ENCODE peak calls at places on chromosomes 6 and 20, in eight cellular contexts. R, D, U, W, V, J, O and I are unnamed samples.

GRCh38 chr20:48760403-48760889 is 67.4 kb downstream of the PREX1 start:
- DNase-seq in R (no peak), D (peak; percentile 86), U (peak; percentile 51), W (no peak), V (no peak), J (no peak), O (no peak), I (peak; percentile 61)

GRCh38 chr6:38524436-38525145 is 115.1 kb downstream of the BTBD9 start:
- DNase-seq in R (no peak), D (peak; percentile 74), U (peak; percentile 18), W (no peak), V (no peak), J (no peak), O (no peak), I (no peak)

GRCh38 chr6:109453594-109454482 is 1.7 kb downstream of the MICAL1 start:
- DNase-seq in R (no peak), D (no peak), U (peak; percentile 54), W (no peak), V (peak; percentile 66), J (no peak), O (no peak), I (no peak)

GRCh38 chr6:56890683-56891429 is 64.1 kb upstream of the BEND6 start:
- DNase-seq in R (no peak), D (peak; percentile 71), U (peak; percentile 96), W (no peak), V (no peak), J (peak; percentile 30), O (no peak), I (peak; percentile 56)

GRCh38 chr20:20969701-20970100 is 136.5 kb downstream of the LINC00237 start:
- DNase-seq in R (no peak), D (no peak), U (no peak), W (no peak), V (no peak), J (no peak), O (no peak), I (no peak)

GRCh38 chr6:111175135-111175534 is 87.8 kb downstream of the SLC16A10 start:
- DNase-seq in R (no peak), D (no peak), U (no peak), W (no peak), V (no peak), J (no peak), O (no peak), I (no peak)

GRCh38 chr6:100881707-100882040 is 545 bp upstream of the ASCC3 start:
- DNase-seq in R (peak; percentile 4), D (no peak), U (peak; percentile 40), W (no peak), V (no peak), J (no peak), O (no peak), I (peak; percentile 8)

GRCh38 chr6:140445474-140446004 is 1071.1 kb upstream of the CITED2 start:
- DNase-seq in R (no peak), D (peak; percentile 48), U (peak; percentile 60), W (no peak), V (no peak), J (no peak), O (peak; percentile 24), I (no peak)

GRCh38 chr20:38961530-38962043 is 557 bp upstream of the DHX35 start:
- DNase-seq in R (peak; percentile 15), D (no peak), U (no peak), W (no peak), V (no peak), J (no peak), O (peak; percentile 37), I (peak; percentile 10)

GRCh38 chr20:31972481-31973386 is 4.8 kb downstream of the XKR7 start:
- DNase-seq in R (peak; percentile 78), D (no peak), U (peak; percentile 21), W (no peak), V (no peak), J (no peak), O (peak; percentile 55), I (no peak)

GRCh38 chr6:116682334-116682712 is 1.3 kb downstream of the KPNA5 start:
- DNase-seq in R (peak; percentile 19), D (peak; percentile 16), U (peak; percentile 56), W (no peak), V (peak; percentile 17), J (peak; percentile 26), O (no peak), I (no peak)

GRCh38 chr6:37308084-37308817 is 45.5 kb upstream of the RNF8 start:
- DNase-seq in R (no peak), D (peak; percentile 58), U (peak; percentile 55), W (no peak), V (no peak), J (peak; percentile 52), O (no peak), I (no peak)

GRCh38 chr6:23656826-23657225 is 469.2 kb upstream of the NRSN1 start:
- DNase-seq in R (peak; percentile 8), D (no peak), U (no peak), W (no peak), V (no peak), J (no peak), O (peak; percentile 31), I (no peak)

GRCh38 chr6:154555075-154555677 is 44.7 kb upstream of the CNKSR3 start:
- DNase-seq in R (no peak), D (peak; percentile 66), U (peak; percentile 39), W (no peak), V (peak; percentile 35), J (peak; percentile 56), O (no peak), I (no peak)

GRCh38 chr6:151070666-151071065 is 169.1 kb upstream of the AKAP12 start:
- DNase-seq in R (no peak), D (no peak), U (peak; percentile 27), W (no peak), V (no peak), J (no peak), O (no peak), I (no peak)

GRCh38 chr6:134822920-134823430 is 126.9 kb downstream of the ALDH8A1 start:
- DNase-seq in R (peak; percentile 94), D (peak; percentile 88), U (peak; percentile 85), W (peak; percentile 86), V (peak; percentile 77), J (peak; percentile 89), O (peak; percentile 96), I (peak; percentile 79)

GRCh38 chr20:37297066-37297736 is 7.7 kb downstream of the MANBAL start:
- DNase-seq in R (no peak), D (peak; percentile 71), U (peak; percentile 94), W (no peak), V (no peak), J (no peak), O (no peak), I (no peak)

GRCh38 chr20:53859684-53860083 is 210.7 kb downstream of the BCAS1 start:
- DNase-seq in R (no peak), D (no peak), U (peak; percentile 39), W (no peak), V (no peak), J (no peak), O (no peak), I (no peak)
- TF ChIP-seq EZH2phosphoT487 in R (no peak), D (no peak), U (no peak), W (no peak), V (no peak), J (no peak), O (no peak), I (no peak)

DNA sequence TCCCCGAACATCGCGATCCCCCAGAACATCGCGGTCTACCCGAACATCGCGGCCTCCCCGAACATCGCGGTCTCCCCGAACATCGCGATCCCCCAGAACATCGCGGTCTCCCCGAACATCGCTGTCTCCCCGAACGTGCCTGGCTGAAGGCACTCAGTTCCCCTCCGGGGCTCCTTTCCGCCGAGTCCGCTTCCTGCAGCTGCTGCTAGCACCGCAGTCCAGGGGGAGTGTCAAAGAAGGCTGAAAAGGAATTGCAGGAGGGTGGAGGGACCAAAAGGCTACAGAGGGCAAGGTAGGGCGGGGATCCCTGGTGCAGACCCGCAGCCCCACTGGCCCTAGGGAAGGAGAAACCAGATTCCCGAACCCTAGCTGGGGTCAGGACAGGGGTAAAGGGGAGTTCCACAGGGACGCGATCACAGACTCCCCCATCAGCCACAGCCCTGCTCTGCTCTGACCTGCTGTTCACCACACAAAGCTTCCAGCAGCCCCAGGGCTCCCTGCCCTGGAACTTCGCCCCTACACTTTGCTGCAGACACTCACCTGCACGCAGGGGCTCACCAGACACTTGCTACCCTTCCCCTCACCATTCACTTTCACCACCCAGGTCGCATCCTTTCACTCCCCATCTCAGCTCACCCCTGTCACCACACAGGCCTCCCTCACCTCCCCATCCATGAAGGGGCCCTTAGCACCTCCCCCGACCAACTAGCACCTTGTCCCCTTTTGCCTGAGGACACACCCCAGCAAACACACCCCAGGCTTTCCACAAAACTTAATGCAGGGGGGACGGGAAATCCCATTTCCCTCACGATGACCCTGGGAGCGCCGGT is 1.7 kb downstream of the ULBP1 start:
- DNase-seq in R (peak; percentile 69), D (no peak), U (no peak), W (no peak), V (peak; percentile 54), J (peak; percentile 28), O (peak; percentile 60), I (no peak)
- H3K4me2 ChIP-seq in R (peak overlapping the region; percentile 92), D (no peak overlapping the region), U (peak overlapping the region; percentile 88), W (no peak overlapping the region), V (peak overlapping the region; percentile 62), J (peak overlapping the region; percentile 96), O (peak overlapping the region; percentile 98), I (no peak overlapping the region)

GRCh38 chr20:16216227-16217210 is 356.7 kb downstream of the KIF16B start:
- DNase-seq in R (no peak), D (peak; percentile 75), U (no peak), W (no peak), V (peak; percentile 34), J (no peak), O (no peak), I (no peak)

GRCh38 chr20:16212790-16213189 is 360.5 kb downstream of the KIF16B start:
- DNase-seq in R (no peak), D (no peak), U (no peak), W (no peak), V (no peak), J (no peak), O (no peak), I (no peak)

GRCh38 chr20:16209826-16210365 is 363.4 kb downstream of the KIF16B start:
- DNase-seq in R (no peak), D (no peak), U (peak; percentile 33), W (no peak), V (no peak), J (no peak), O (no peak), I (no peak)

GRCh38 chr20:16219182-16219581 is 354.1 kb downstream of the KIF16B start:
- DNase-seq in R (no peak), D (no peak), U (no peak), W (no peak), V (no peak), J (no peak), O (no peak), I (no peak)

DNA sequence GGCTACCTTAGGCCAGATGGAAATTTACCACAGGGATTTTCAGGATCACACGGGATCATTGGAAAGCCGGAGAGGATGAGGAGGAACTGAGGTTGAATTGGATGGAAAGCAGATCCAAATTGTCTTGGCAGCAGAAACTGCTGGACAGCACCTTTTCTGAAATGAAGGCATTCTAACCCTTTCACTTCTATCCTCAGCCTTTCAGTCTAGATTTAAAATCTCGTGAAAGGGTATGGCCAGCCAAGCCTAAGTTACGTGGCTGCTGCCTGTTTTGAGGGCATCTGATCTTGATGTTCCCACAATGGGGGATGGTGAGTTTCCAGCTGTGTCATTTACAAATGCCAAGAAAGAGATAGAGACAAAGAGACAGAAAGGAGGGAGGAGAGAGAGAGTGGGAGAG is 358.2 kb downstream of the KIF16B start:
- DNase-seq in R (peak; percentile 24), D (no peak), U (no peak), W (no peak), V (no peak), J (no peak), O (peak; percentile 32), I (no peak)
- H3K27me3 ChIP-seq in R (no peaks in the 10 kb centered on the region), D (no peaks in the 10 kb centered on the region), U (no peaks in the 10 kb centered on the region), W (no peaks in the 10 kb centered on the region), V (no peaks in the 10 kb centered on the region), J (no peaks in the 10 kb centered on the region), O (no peaks in the 10 kb centered on the region), I (no peaks in the 10 kb centered on the region)

GRCh38 chr6:72182337-72183246 is 296.2 kb downstream of the RIMS1 start:
- DNase-seq in R (peak; percentile 85), D (peak; percentile 66), U (peak; percentile 58), W (no peak), V (peak; percentile 59), J (peak; percentile 83), O (peak; percentile 82), I (peak; percentile 91)
- TF ChIP-seq EZH2phosphoT487 in R (peak; percentile 46), D (no peak), U (no peak), W (no peak), V (peak; percentile 40), J (no peak), O (no peak), I (no peak)